ENCODE peak calls at places on chromosomes 12 and 14, in nine cellular contexts. R is activated CD4-positive, alpha-beta T cell treated with anti-CD3 and anti-CD28 coated beads, Interleukin-2, amount 50 U/mL, for 4 hours; C is CD8-positive, alpha-beta T cell; Q is LoVo; J is nephron progenitor cell; A is GM18507; H is GM23248; N is T-helper 1 cell; G is mammary epithelial cell. K is an unnamed sample.

GRCh38 chr14:30706704-30707103 is 84.6 kb downstream of the SCFD1 start:
- DNase-seq in H (no peak), Q (no peak), G (no peak), C (no peak), N (no peak), J (no peak), R (no peak), A (no peak), K (no peak)

GRCh38 chr14:95300697-95301526 is 18.8 kb downstream of the CLMN start:
- DNase-seq in J (no peak), R (no peak), C (no peak), Q (no peak), A (no peak), H (no peak), G (no peak), N (no peak), K (no peak)

GRCh38 chr12:29113101-29113500 is 36.0 kb upstream of the FAR2 start:
- DNase-seq in A (no peak), J (no peak), G (peak), N (no peak), Q (no peak), C (no peak), H (peak), R (no peak), K (no peak)

GRCh38 chr12:90939382-90939781 is 15.6 kb downstream of the CCER1 start:
- DNase-seq in H (no peak), N (no peak), R (no peak), C (no peak), A (no peak), Q (no peak), G (no peak), J (no peak), K (peak)

GRCh38 chr14:71908141-71908540 is 24.1 kb upstream of the RGS6 start:
- DNase-seq in H (peak), Q (no peak), G (no peak), J (peak), R (no peak), N (no peak), A (no peak), C (no peak), K (no peak)

GRCh38 chr12:113359939-113360748 is 1.8 kb downstream of the PLBD2 start:
- DNase-seq in J (no peak), R (no peak), N (no peak), H (peak), A (no peak), C (no peak), G (no peak), Q (no peak), K (no peak)

GRCh38 chr12:74483057-74483456 is 54.6 kb upstream of the ATXN7L3B start:
- DNase-seq in C (no peak), Q (peak), R (no peak), J (no peak), N (no peak), G (no peak), H (no peak), A (no peak), K (no peak)

GRCh38 chr14:104130974-104131651 is 7.3 kb upstream of the KIF26A start:
- DNase-seq in G (no peak), N (no peak), H (peak), Q (peak), C (no peak), A (no peak), R (no peak), J (peak), K (peak)

GRCh38 chr12:57939291-57939690 is 2.1 kb upstream of the ATP23 start:
- DNase-seq in H (no peak), R (no peak), G (peak), Q (no peak), J (no peak), A (no peak), N (no peak), C (no peak), K (no peak)

GRCh38 chr12:22283508-22283907 is 51.0 kb downstream of the ST8SIA1 start:
- DNase-seq in H (peak), Q (no peak), C (no peak), R (no peak), N (no peak), A (no peak), G (no peak), J (no peak), K (no peak)

GRCh38 chr14:36424478-36425102 is 95.4 kb downstream of the NKX2-1 start:
- DNase-seq in H (no peak), J (no peak), C (no peak), R (no peak), N (no peak), Q (no peak), A (no peak), G (no peak), K (no peak)

GRCh38 chr14:103052407-103052806 is 4.9 kb downstream of the CDC42BPB start:
- DNase-seq in J (no peak), Q (no peak), G (no peak), R (no peak), A (no peak), N (no peak), C (no peak), H (no peak), K (no peak)

GRCh38 chr12:46549527-46550265 is 177.1 kb upstream of the SLC38A2 start:
- DNase-seq in H (peak), J (no peak), G (peak), A (no peak), Q (peak), R (no peak), N (no peak), C (no peak), K (peak)